ENCODE peak calls at places on chromosomes 5 and 9, in nine cellular contexts. S is omental fat pad, Z is prostate gland, O is progenitor cell of endocrine pancreas, T is A549, X is cardiac fibroblast, D is left ventricle myocardium inferior, M is suprapubic skin, U is esophagus muscularis mucosa. R is an unnamed sample.
A peak's percentile ranks its signal among the peaks of the same experiment; 100 is the strongest.

GRCh38 chr5:5264727-5265126 is 124.6 kb downstream of the ADAMTS16 start:
- DNase-seq in O (no peak), S (no peak), M (no peak), D (no peak), T (no peak), X (no peak), U (peak; percentile 88), Z (no peak), R (no peak)

GRCh38 chr9:133813749-133814585 is 75.8 kb upstream of the SARDH start:
- DNase-seq in X (peak; percentile 15), M (no peak), D (peak; percentile 71), S (no peak), T (no peak), U (no peak), Z (no peak), O (no peak), R (no peak)

GRCh38 chr9:79592736-79593493 is 21.1 kb downstream of the TLE4 start:
- DNase-seq in S (no peak), M (no peak), T (no peak), U (no peak), X (no peak), D (no peak), Z (no peak), O (no peak), R (no peak)

GRCh38 chr5:35185518-35185917 is 44.8 kb downstream of the PRLR start:
- DNase-seq in T (no peak), U (no peak), X (no peak), M (no peak), O (no peak), D (no peak), Z (no peak), S (no peak), R (no peak)

GRCh38 chr5:95734156-95734555 is 3.0 kb downstream of the RHOBTB3 start:
- DNase-seq in Z (no peak), O (no peak), U (no peak), D (no peak), M (no peak), X (no peak), T (no peak), S (no peak), R (no peak)

GRCh38 chr5:151598984-151599383 is 7.9 kb upstream of the FAT2 start:
- DNase-seq in X (no peak), D (no peak), T (no peak), U (no peak), S (no peak), O (no peak), M (no peak), Z (no peak), R (no peak)

GRCh38 chr5:151591144-151591819 is at the start of gene FAT2:
- DNase-seq in X (no peak), D (no peak), Z (peak; percentile 70), M (no peak), U (no peak), O (no peak), T (no peak), S (no peak), R (no peak)

GRCh38 chr9:22211588-22212360 is 202.7 kb upstream of the CDKN2B start:
- DNase-seq in M (no peak), O (no peak), U (no peak), T (peak; percentile 80), X (peak; percentile 93), D (no peak), S (no peak), Z (no peak), R (no peak)

GRCh38 chr5:175693746-175694145 is 35.9 kb downstream of the HRH2 start:
- DNase-seq in Z (no peak), D (no peak), U (no peak), X (no peak), M (no peak), T (no peak), S (peak; percentile 18), O (no peak), R (no peak)

GRCh38 chr9:78023003-78023741 is 8.4 kb downstream of the GNAQ start:
- DNase-seq in U (no peak), T (peak; percentile 53), O (no peak), D (no peak), X (peak; percentile 83), M (no peak), S (no peak), Z (no peak), R (no peak)

GRCh38 chr9:78017294-78017693 is 14.3 kb downstream of the GNAQ start:
- DNase-seq in D (no peak), T (no peak), M (no peak), U (no peak), O (no peak), X (no peak), S (no peak), Z (no peak), R (no peak)

GRCh38 chr9:78025186-78025585 is 6.4 kb downstream of the GNAQ start:
- DNase-seq in Z (no peak), M (no peak), S (no peak), D (no peak), X (no peak), T (no peak), O (no peak), U (no peak), R (no peak)

GRCh38 chr9:78026416-78026815 is 5.2 kb downstream of the GNAQ start:
- DNase-seq in O (no peak), Z (no peak), M (no peak), S (no peak), X (no peak), D (no peak), U (no peak), T (no peak), R (no peak)

GRCh38 chr9:78021692-78022091 is 9.9 kb downstream of the GNAQ start:
- DNase-seq in O (no peak), X (peak; percentile 51), T (no peak), Z (peak; percentile 3), S (no peak), U (no peak), M (no peak), D (peak; percentile 38), R (peak; percentile 37)
- TF ChIP-seq CTCF in O (no peak), X (peak; percentile 36), T (no peak), Z (no peak), S (no peak), U (no peak), M (no peak), D (peak; percentile 29), R (no peak)

GRCh38 chr5:133246053-133246370 is 194.2 kb downstream of the HSPA4 start:
- DNase-seq in Z (no peak), D (no peak), S (no peak), O (no peak), T (no peak), U (no peak), M (no peak), X (no peak), R (no peak)

GRCh38 chr5:133249593-133249992 is 197.8 kb downstream of the HSPA4 start:
- DNase-seq in D (no peak), U (no peak), M (no peak), S (no peak), O (no peak), Z (no peak), X (no peak), T (peak; percentile 37), R (no peak)

GRCh38 chr5:133246376-133247144 is 194.7 kb downstream of the HSPA4 start:
- DNase-seq in D (no peak), S (no peak), X (no peak), U (no peak), O (no peak), T (peak; percentile 56), Z (no peak), M (no peak), R (no peak)

GRCh38 chr5:133247145-133247709 is 195.4 kb downstream of the HSPA4 start:
- DNase-seq in O (no peak), M (no peak), D (no peak), S (no peak), X (no peak), T (no peak), Z (no peak), U (no peak), R (no peak)

DNA sequence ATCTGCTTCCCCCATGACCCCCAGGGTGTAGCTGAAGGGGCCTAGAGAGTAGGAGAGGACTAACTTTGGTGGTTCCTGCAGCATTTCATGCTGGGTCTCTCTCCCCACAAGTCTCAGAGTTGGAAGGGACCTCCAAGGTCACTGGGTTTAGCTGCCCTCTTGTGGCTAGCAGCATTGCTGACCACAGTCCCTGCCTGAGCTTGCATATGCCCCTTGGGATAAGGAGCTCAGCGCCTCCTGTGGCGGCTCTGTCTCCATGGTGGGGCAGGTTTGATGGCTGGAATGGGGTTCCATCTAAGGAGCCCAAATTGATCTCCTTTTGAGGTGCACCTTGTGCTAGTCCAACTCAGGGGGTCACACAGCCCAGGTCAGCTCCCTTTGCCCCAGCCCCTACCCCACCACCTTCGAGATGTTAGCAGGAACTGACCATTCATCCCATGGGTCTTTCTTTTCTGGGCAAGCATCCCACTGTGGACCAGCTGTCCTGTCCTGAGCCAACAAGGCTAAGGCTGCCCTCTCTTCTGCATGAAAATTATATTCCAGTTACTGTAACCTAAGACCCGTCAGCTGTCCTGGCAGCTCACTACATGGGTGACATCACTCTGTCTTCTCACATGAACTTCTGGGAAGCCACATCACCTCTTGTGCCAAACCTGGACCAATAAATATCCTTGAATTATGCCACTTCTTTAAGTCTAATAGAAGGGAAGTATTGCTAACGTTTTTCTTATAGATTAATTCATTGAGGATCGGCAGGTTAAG is 196.2 kb downstream of the HSPA4 start:
- DNase-seq in M (no peak), D (no peak), T (peak; percentile 90), X (peak; percentile 65), O (peak; percentile 41), Z (no peak), S (no peak), U (no peak), R (peak; percentile 78)
- TF ChIP-seq CTCF in M (no peak), D (peak; percentile 60), T (peak; percentile 91), X (peak; percentile 62), O (peak; percentile 76), Z (no peak), S (no peak), U (no peak), R (peak; percentile 45)

DNA sequence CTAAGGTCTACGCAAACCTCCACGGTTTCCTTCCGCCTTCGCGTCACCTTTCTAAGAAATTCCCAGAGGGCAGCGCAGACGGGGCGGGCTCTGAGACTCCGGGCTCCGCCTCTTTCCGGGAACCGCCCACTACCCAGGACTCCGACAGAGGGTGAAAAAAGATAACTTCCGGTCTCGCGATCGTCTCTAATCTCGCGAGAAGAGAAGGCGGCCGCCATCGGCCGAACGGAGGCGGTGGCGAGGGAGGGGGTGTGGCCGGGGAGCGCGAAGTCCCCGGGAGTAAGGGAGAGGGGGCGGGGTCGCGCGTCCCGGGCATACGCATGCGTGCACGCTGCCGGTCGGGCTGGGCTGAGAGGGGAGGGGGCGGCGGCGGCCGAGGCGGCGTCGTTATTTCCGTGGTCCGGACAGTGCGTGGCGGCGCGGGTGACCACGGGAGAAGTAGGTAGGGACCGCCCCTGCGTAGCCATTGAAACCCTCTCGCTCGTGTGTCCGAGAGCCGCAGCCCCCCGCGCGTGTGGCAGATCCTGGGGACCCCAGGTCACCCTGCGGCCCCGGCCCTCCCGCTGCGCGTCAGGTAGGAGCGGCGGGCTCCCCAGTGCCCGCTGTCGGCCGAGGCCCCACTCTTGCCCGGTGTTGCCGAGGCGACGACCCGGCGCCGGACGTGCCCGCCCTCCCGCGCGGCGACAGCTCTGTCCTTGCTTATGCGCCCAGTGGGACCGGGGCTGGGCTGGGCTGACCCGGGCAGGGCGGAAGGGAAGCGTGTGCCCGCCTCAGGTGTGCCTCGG is at the start of gene NAA35:
- DNase-seq in M (peak; percentile 99), U (peak; percentile 99), D (peak; percentile 98), Z (peak; percentile 99), S (peak; percentile 95), O (peak; percentile 98), X (peak; percentile 99), T (peak; percentile 97), R (peak; percentile 99)
- TF ChIP-seq CTCF in M (no peak), U (no peak), D (no peak), Z (peak; percentile 35), S (no peak), O (no peak), X (no peak), T (no peak), R (no peak)

GRCh38 chr9:130236436-130236985 is 29.0 kb upstream of the HMCN2 start:
- DNase-seq in S (no peak), U (no peak), Z (no peak), D (no peak), O (no peak), T (no peak), X (no peak), M (no peak), R (no peak)
- TF ChIP-seq CTCF in S (no peak), U (no peak), Z (no peak), D (peak; percentile 21), O (no peak), T (peak; percentile 16), X (no peak), M (no peak), R (peak; percentile 68)

R was measured in endothelial cell.